ENCODE peak calls at places on chromosomes 7 and 10, in four cellular contexts. W is foreskin fibroblast; V is effector CD4-positive, alpha-beta T cell; E is psoas muscle. H is an unnamed sample.

GRCh38 chr10:75291800-75292199 is 56.0 kb upstream of the COMTD1 start:
- DNase-seq in E (no peak), W (no peak), V (no peak), H (no peak)

GRCh38 chr7:82317257-82317721 is 126.3 kb downstream of the CACNA2D1 start:
- DNase-seq in E (no peak), V (no peak), W (no peak), H (no peak)

GRCh38 chr10:47036771-47037170 is 125.5 kb downstream of the PTPN20 start:
- DNase-seq in E (no peak), V (no peak), W (no peak), H (no peak)

GRCh38 chr10:26879744-26880143 is 19.0 kb upstream of the ABI1 start:
- DNase-seq in E (no peak), W (no peak), V (no peak), H (no peak)

GRCh38 chr7:32476816-32477648 is 13.1 kb downstream of the LSM5 start:
- DNase-seq in W (peak; percentile 28), V (no peak), E (no peak), H (no peak)

GRCh38 chr7:104627516-104627915 is 299.1 kb downstream of the LHFPL3 start:
- DNase-seq in W (peak; percentile 39), V (no peak), E (no peak), H (peak; percentile 56)

GRCh38 chr10:107280293-107280692 is 115.8 kb upstream of the SORCS1 start:
- DNase-seq in E (no peak), V (no peak), W (peak; percentile 23), H (no peak)

GRCh38 chr7:43431020-43431595 is 151.8 kb upstream of the STK17A start:
- DNase-seq in E (no peak), V (no peak), W (no peak), H (no peak)

GRCh38 chr7:114944742-114945625 is 23.1 kb downstream of the MDFIC start:
- DNase-seq in E (peak; percentile 84), W (peak; percentile 97), V (no peak), H (no peak)

GRCh38 chr10:16904049-16904448 is 86.8 kb upstream of the RSU1 start:
- DNase-seq in E (no peak), V (no peak), W (no peak), H (no peak)

GRCh38 chr10:88226891-88227290 is 356.2 kb downstream of the RNLS start:
- DNase-seq in E (no peak), W (no peak), V (no peak), H (no peak)

GRCh38 chr10:129740532-129741279 is 223.4 kb downstream of the EBF3 start:
- DNase-seq in E (no peak), W (no peak), V (no peak), H (no peak)

GRCh38 chr7:66886152-66886551 is 34.9 kb upstream of the TMEM248 start:
- DNase-seq in V (no peak), W (no peak), E (no peak), H (no peak)

GRCh38 chr7:21011153-21011552 is 224.5 kb upstream of the SP8 start:
- DNase-seq in E (no peak), V (no peak), W (no peak), H (no peak)

GRCh38 chr7:130910949-130911944 is 177.2 kb upstream of the KLF14 start:
- DNase-seq in W (peak; percentile 62), E (no peak), V (no peak), H (no peak)

GRCh38 chr7:92158660-92159575 is 20.0 kb downstream of the LRRD1 start:
- DNase-seq in W (peak; percentile 92), V (no peak), E (no peak), H (no peak)

GRCh38 chr10:43114031-43114742 is 24.1 kb upstream of the CSGALNACT2 start:
- DNase-seq in V (no peak), E (no peak), W (no peak), H (no peak)

GRCh38 chr10:107165007-107165406 is 501 bp upstream of the SORCS1 start:
- DNase-seq in V (no peak), W (peak; percentile 3), E (no peak), H (no peak)

GRCh38 chr7:159139639-159140038 is 5.0 kb downstream of the VIPR2 start:
- DNase-seq in V (no peak), W (no peak), E (no peak), H (no peak)

GRCh38 chr7:152699101-152699500 is 23.2 kb upstream of the XRCC2 start:
- DNase-seq in V (no peak), E (no peak), W (no peak), H (no peak)

GRCh38 chr7:70459546-70459945 is 672.4 kb upstream of the GALNT17 start:
- DNase-seq in V (no peak), W (no peak), E (no peak), H (no peak)

GRCh38 chr10:69439350-69439739 is 11.9 kb upstream of the TSPAN15 start:
- DNase-seq in V (no peak), E (peak; percentile 90), W (peak; percentile 59), H (no peak)